ENCODE peak calls at places on chromosomes 11 and 22, in nine cellular contexts. D is ovary, O is hepatocyte, E is brain microvascular endothelial cell, I is cardiac muscle cell, X is tibial nerve, Q is upper lobe of right lung, F is GM12865, W is GM23338. S is an unnamed sample.

GRCh38 chr11:9943346-9944110 is 279.7 kb downstream of the SWAP70 start:
- DNase-seq in D (no peak), O (no peak), E (peak; percentile 59), I (no peak), X (peak; percentile 73), Q (no peak), F (no peak), W (no peak), S (no peak)

GRCh38 chr11:33996498-33997454 is 54.8 kb upstream of the CAPRIN1 start:
- DNase-seq in D (peak; percentile 71), O (peak; percentile 84), E (peak; percentile 77), I (peak; percentile 79), X (peak; percentile 87), Q (no peak), F (peak; percentile 86), W (peak; percentile 90), S (peak; percentile 71)

GRCh38 chr22:50031189-50032091 is 18.9 kb upstream of the IL17REL start:
- DNase-seq in D (no peak), O (peak; percentile 3), E (no peak), I (no peak), X (no peak), Q (peak; percentile 58), F (no peak), W (no peak), S (no peak)

GRCh38 chr11:69094111-69094914 is 45.6 kb downstream of the TPCN2 start:
- DNase-seq in D (no peak), O (no peak), E (no peak), I (no peak), X (no peak), Q (no peak), F (no peak), W (no peak), S (no peak)

GRCh38 chr22:30362632-30363281 is 6.0 kb downstream of the CCDC157 start:
- DNase-seq in D (no peak), O (no peak), E (no peak), I (no peak), X (no peak), Q (no peak), F (no peak), W (peak; percentile 81), S (no peak)

GRCh38 chr11:95556011-95556341 is 233.6 kb downstream of the FAM76B start:
- DNase-seq in D (no peak), O (no peak), E (no peak), I (no peak), X (no peak), Q (no peak), F (peak; percentile 63), W (no peak), S (no peak)

GRCh38 chr11:40987895-40988435 is 471.5 kb downstream of the LRRC4C start:
- DNase-seq in D (no peak), O (no peak), E (no peak), I (no peak), X (no peak), Q (no peak), F (no peak), W (no peak), S (no peak)

GRCh38 chr11:57778318-57779037 is 16.9 kb downstream of the CTNND1 start:
- DNase-seq in D (peak; percentile 94), O (peak; percentile 93), E (peak; percentile 100), I (peak; percentile 97), X (peak; percentile 72), Q (peak; percentile 92), F (no peak), W (peak; percentile 96), S (peak; percentile 88)

GRCh38 chr11:76763573-76764348 is 19.4 kb upstream of the TSKU start:
- DNase-seq in D (peak; percentile 56), O (no peak), E (peak; percentile 79), I (no peak), X (no peak), Q (no peak), F (no peak), W (no peak), S (no peak)

GRCh38 chr11:5608778-5609177 is 12.3 kb downstream of the TRIM6 start:
- DNase-seq in D (no peak), O (no peak), E (no peak), I (no peak), X (no peak), Q (no peak), F (no peak), W (no peak), S (no peak)

GRCh38 chr11:11408436-11409221 is 55.6 kb upstream of the CSNK2A3 start:
- DNase-seq in D (no peak), O (no peak), E (no peak), I (no peak), X (no peak), Q (no peak), F (no peak), W (no peak), S (no peak)

DNA sequence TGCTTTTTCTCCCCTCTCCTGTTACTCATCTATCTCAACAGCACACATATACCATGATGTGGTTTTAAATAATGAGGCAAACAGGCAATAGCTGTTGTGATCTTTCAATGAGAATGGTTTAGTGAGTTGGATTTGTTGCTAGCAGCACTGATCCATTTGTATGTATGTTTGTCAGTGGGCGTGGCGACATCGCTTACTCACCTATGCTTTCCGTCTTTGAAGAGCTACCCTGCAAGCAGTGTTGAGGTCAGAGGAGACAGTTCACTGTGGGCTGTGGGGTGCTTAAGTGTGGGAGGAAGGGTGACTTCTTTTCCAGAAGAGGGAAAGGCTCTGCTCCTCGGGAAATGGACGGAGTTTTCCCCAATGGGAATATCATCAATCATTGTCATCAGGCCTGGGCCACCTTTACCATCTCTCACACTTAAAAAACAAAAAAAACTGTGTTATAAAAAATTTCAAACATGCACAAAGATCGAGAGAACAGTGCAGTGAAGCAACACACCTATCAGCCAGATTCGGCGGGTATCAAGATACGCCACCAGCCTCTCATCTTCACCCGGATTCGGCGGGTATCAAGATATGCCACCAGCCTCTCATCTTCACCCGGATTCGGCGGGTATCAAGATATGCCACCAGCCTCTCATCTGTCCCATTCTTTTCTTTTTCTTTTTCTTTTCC is 83.8 kb downstream of the TBC1D22A start:
- DNase-seq in D (no peak), O (no peak), E (peak; percentile 11), I (no peak), X (no peak), Q (no peak), F (no peak), W (no peak), S (no peak)
- H3K4me3 ChIP-seq in D (no peak overlapping the region), O (no peak overlapping the region), E (no peak overlapping the region), I (no peak overlapping the region), X (no peak overlapping the region), Q (no peak overlapping the region), F (no peak overlapping the region), W (no peak overlapping the region), S (no peak overlapping the region)

DNA sequence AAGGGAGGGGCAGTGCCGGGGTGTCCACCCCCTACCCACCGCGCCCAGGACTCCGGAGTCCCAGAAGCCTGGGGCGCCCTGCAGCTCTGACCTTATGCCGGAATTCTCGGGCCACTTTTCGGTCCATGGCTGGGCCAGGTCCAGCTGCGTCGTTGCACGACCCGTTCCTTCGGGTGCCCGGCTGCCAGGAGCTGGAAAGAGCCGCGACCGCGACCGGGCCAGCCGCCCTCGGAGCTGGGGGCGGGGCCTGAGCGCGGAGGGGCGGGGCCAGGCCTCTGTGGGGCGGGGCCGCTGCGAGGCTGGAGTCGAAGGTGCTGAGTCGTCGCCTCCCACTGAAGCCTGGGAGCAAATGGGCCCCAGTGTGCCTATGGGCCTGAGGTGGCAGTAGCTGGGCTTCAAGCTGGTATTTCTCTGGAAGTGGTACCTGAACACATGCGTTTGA is at the start of gene USH1C:
- DNase-seq in D (no peak), O (peak; percentile 84), E (no peak), I (peak; percentile 30), X (no peak), Q (no peak), F (no peak), W (peak; percentile 77), S (peak; percentile 32)
- H3K4me3 ChIP-seq in D (peak within 1 kb of the TSS; percentile 26), O (peak within 1 kb of the TSS; percentile 36), E (no peak within 1 kb of the TSS), I (peak within 1 kb of the TSS; percentile 8), X (peak within 1 kb of the TSS; percentile 33), Q (no peak within 1 kb of the TSS), F (no peak within 1 kb of the TSS), W (peak within 1 kb of the TSS; percentile 89), S (no peak within 1 kb of the TSS)

GRCh38 chr11:58905716-58906547 is 33.4 kb upstream of the GLYATL1 start:
- DNase-seq in D (no peak), O (peak; percentile 84), E (peak; percentile 89), I (peak; percentile 65), X (peak; percentile 37), Q (no peak), F (no peak), W (peak; percentile 96), S (peak; percentile 43)
- H3K4me3 ChIP-seq in D (no peak overlapping the region), O (peak overlapping the region; percentile 76), E (peak overlapping the region; percentile 77), I (peak overlapping the region; percentile 26), X (peak overlapping the region; percentile 21), Q (no peak overlapping the region), F (no peak overlapping the region), W (peak overlapping the region; percentile 67), S (peak overlapping the region; percentile 54)

DNA sequence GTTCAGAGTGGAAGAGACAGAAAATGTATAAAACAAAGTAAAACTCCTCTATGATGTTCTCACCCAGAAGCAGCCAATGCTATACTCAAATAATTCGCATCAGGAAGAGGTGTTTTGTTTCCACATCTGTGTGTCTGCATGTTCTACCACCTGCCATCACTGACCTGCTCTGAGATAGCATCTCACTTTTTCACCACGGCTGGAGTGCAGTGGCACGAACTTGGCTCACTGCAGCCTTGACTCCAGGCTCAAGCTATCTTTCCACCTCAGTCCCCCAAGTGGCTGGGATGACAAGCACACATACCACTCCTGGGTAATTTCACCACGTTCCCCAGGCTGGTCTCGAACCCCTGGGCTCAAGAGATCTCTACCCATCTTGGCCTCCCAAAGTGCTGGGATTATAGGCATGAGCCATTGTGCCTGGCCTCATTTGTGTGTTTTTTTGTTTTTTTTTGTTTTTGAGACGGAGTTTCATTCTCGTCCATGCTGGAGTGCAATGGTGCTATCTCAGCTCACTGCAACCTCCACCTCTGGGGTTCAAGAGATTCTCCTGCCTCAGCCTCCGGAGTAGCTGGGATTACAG is 14.4 kb downstream of the TALDO1 start:
- DNase-seq in D (no peak), O (no peak), E (no peak), I (no peak), X (no peak), Q (no peak), F (no peak), W (no peak), S (no peak)
- H3K4me3 ChIP-seq in D (no peak overlapping the region), O (no peak overlapping the region), E (no peak overlapping the region), I (no peak overlapping the region), X (no peak overlapping the region), Q (no peak overlapping the region), F (no peak overlapping the region), W (no peak overlapping the region), S (no peak overlapping the region)

GRCh38 chr11:18699848-18700261 is 1.3 kb downstream of the TMEM86A start:
- DNase-seq in D (peak; percentile 75), O (no peak), E (no peak), I (no peak), X (peak; percentile 39), Q (no peak), F (no peak), W (no peak), S (no peak)
- H3K4me3 ChIP-seq in D (peak overlapping the region; percentile 95), O (no peak overlapping the region), E (no peak overlapping the region), I (no peak overlapping the region), X (no peak overlapping the region), Q (peak overlapping the region; percentile 77), F (no peak overlapping the region), W (peak overlapping the region; percentile 76), S (peak overlapping the region; percentile 92)

GRCh38 chr11:120240866-120241265 is 926 bp downstream of the POU2F3 start:
- DNase-seq in D (no peak), O (no peak), E (no peak), I (no peak), X (no peak), Q (no peak), F (no peak), W (no peak), S (no peak)
- H3K4me3 ChIP-seq in D (no peak overlapping the region), O (no peak overlapping the region), E (no peak overlapping the region), I (no peak overlapping the region), X (no peak overlapping the region), Q (no peak overlapping the region), F (no peak overlapping the region), W (no peak overlapping the region), S (no peak overlapping the region)